ENCODE peak calls at places on chromosomes 12 and 14, in six cellular contexts. One of them, this sample, is unnamed.

GRCh38 chr12:108306014-108306501 is 33.1 kb downstream of the CMKLR1 start:
- DNase-seq in upper lobe of left lung: no peak
- DNase-seq in stomach: no peak
- DNase-seq in Panc1: no peak
- DNase-seq in HCT116: no peak
- DNase-seq in transverse colon: no peak
- DNase-seq in this sample: no peak

GRCh38 chr12:98594050-98594853 is 766 bp downstream of the SLC25A3 start:
- DNase-seq in HCT116: no peak
- DNase-seq in upper lobe of left lung: peak; percentile 50
- DNase-seq in stomach: peak; percentile 44
- DNase-seq in Panc1: no peak
- DNase-seq in transverse colon: peak; percentile 52
- DNase-seq in this sample: peak; percentile 58

GRCh38 chr12:22042981-22043669 is 2.9 kb upstream of the CMAS start:
- DNase-seq in Panc1: peak; percentile 15
- DNase-seq in HCT116: no peak
- DNase-seq in stomach: no peak
- DNase-seq in transverse colon: no peak
- DNase-seq in upper lobe of left lung: no peak
- DNase-seq in this sample: no peak

GRCh38 chr12:67482751-67483661 is 165.5 kb upstream of the DYRK2 start:
- DNase-seq in HCT116: no peak
- DNase-seq in Panc1: no peak
- DNase-seq in transverse colon: peak; percentile 76
- DNase-seq in stomach: peak; percentile 71
- DNase-seq in upper lobe of left lung: peak; percentile 73
- DNase-seq in this sample: peak; percentile 48

GRCh38 chr12:70635713-70636112 is 1.5 kb downstream of the PTPRB start:
- DNase-seq in HCT116: no peak
- DNase-seq in transverse colon: no peak
- DNase-seq in stomach: no peak
- DNase-seq in Panc1: no peak
- DNase-seq in upper lobe of left lung: no peak
- DNase-seq in this sample: no peak

GRCh38 chr12:95648990-95649791 is 97.9 kb upstream of the USP44 start:
- DNase-seq in stomach: no peak
- DNase-seq in transverse colon: no peak
- DNase-seq in Panc1: no peak
- DNase-seq in HCT116: peak; percentile 64
- DNase-seq in upper lobe of left lung: no peak
- DNase-seq in this sample: peak; percentile 75

GRCh38 chr12:19744760-19745218 is 305.5 kb downstream of the AEBP2 start:
- DNase-seq in transverse colon: no peak
- DNase-seq in Panc1: no peak
- DNase-seq in stomach: no peak
- DNase-seq in HCT116: no peak
- DNase-seq in upper lobe of left lung: no peak
- DNase-seq in this sample: no peak

GRCh38 chr12:2343672-2344071 is 290.9 kb downstream of the CACNA1C start:
- DNase-seq in stomach: no peak
- DNase-seq in Panc1: no peak
- DNase-seq in upper lobe of left lung: peak; percentile 1
- DNase-seq in HCT116: no peak
- DNase-seq in transverse colon: no peak
- DNase-seq in this sample: no peak

GRCh38 chr14:78631551-78631950 is 461.4 kb downstream of the NRXN3 start:
- DNase-seq in upper lobe of left lung: no peak
- DNase-seq in HCT116: no peak
- DNase-seq in Panc1: no peak
- DNase-seq in stomach: no peak
- DNase-seq in transverse colon: no peak
- DNase-seq in this sample: no peak

GRCh38 chr12:8950702-8951478 is 1.4 kb upstream of the M6PR start:
- DNase-seq in stomach: no peak
- DNase-seq in upper lobe of left lung: no peak
- DNase-seq in transverse colon: no peak
- DNase-seq in HCT116: no peak
- DNase-seq in Panc1: no peak
- DNase-seq in this sample: no peak

GRCh38 chr14:31300883-31301282 is 93.3 kb upstream of the HECTD1 start:
- DNase-seq in transverse colon: no peak
- DNase-seq in Panc1: no peak
- DNase-seq in stomach: no peak
- DNase-seq in HCT116: no peak
- DNase-seq in upper lobe of left lung: no peak
- DNase-seq in this sample: no peak

GRCh38 chr12:24407884-24408283 is 458.4 kb upstream of the SOX5 start:
- DNase-seq in stomach: no peak
- DNase-seq in transverse colon: no peak
- DNase-seq in HCT116: no peak
- DNase-seq in upper lobe of left lung: no peak
- DNase-seq in Panc1: no peak
- DNase-seq in this sample: no peak

GRCh38 chr12:77003244-77003643 is 62.1 kb downstream of the E2F7 start:
- DNase-seq in Panc1: no peak
- DNase-seq in HCT116: no peak
- DNase-seq in upper lobe of left lung: no peak
- DNase-seq in transverse colon: no peak
- DNase-seq in stomach: no peak
- DNase-seq in this sample: no peak

GRCh38 chr14:44316647-44317432 is 190.2 kb downstream of the FSCB start:
- DNase-seq in transverse colon: peak; percentile 30
- DNase-seq in stomach: no peak
- DNase-seq in upper lobe of left lung: no peak
- DNase-seq in HCT116: peak; percentile 86
- DNase-seq in Panc1: peak; percentile 57
- DNase-seq in this sample: no peak

GRCh38 chr12:54258286-54258685 is 21.6 kb downstream of the CBX5 start:
- DNase-seq in HCT116: no peak
- DNase-seq in Panc1: no peak
- DNase-seq in upper lobe of left lung: no peak
- DNase-seq in transverse colon: no peak
- DNase-seq in stomach: no peak
- DNase-seq in this sample: no peak

GRCh38 chr14:39734306-39734705 is 302.1 kb upstream of the FBXO33 start:
- DNase-seq in transverse colon: no peak
- DNase-seq in stomach: no peak
- DNase-seq in upper lobe of left lung: no peak
- DNase-seq in Panc1: no peak
- DNase-seq in HCT116: no peak
- DNase-seq in this sample: no peak

GRCh38 chr12:122951979-122952892 is 14.0 kb downstream of the ABCB9 start:
- DNase-seq in Panc1: no peak
- DNase-seq in transverse colon: peak; percentile 85
- DNase-seq in HCT116: peak; percentile 59
- DNase-seq in upper lobe of left lung: peak; percentile 83
- DNase-seq in stomach: peak; percentile 84
- DNase-seq in this sample: peak; percentile 66

GRCh38 chr12:122004633-122005071 is 17.0 kb upstream of the BCL7A start:
- DNase-seq in Panc1: no peak
- DNase-seq in HCT116: no peak
- DNase-seq in transverse colon: no peak
- DNase-seq in upper lobe of left lung: no peak
- DNase-seq in stomach: no peak
- DNase-seq in this sample: no peak

GRCh38 chr12:82672811-82673495 is 13.8 kb upstream of the TMTC2 start:
- DNase-seq in stomach: no peak
- DNase-seq in transverse colon: no peak
- DNase-seq in upper lobe of left lung: no peak
- DNase-seq in HCT116: no peak
- DNase-seq in Panc1: no peak
- DNase-seq in this sample: no peak

GRCh38 chr12:15679146-15679545 is 110.0 kb downstream of the EPS8 start:
- DNase-seq in stomach: no peak
- DNase-seq in transverse colon: no peak
- DNase-seq in upper lobe of left lung: no peak
- DNase-seq in HCT116: no peak
- DNase-seq in Panc1: no peak
- DNase-seq in this sample: no peak

GRCh38 chr12:104604070-104604994 is 147.6 kb downstream of the CHST11 start:
- DNase-seq in upper lobe of left lung: peak; percentile 91
- DNase-seq in HCT116: peak; percentile 89
- DNase-seq in stomach: peak; percentile 49
- DNase-seq in transverse colon: peak; percentile 47
- DNase-seq in Panc1: no peak
- DNase-seq in this sample: no peak

GRCh38 chr12:53063708-53064612 is 14.1 kb downstream of the TNS2 start:
- DNase-seq in transverse colon: peak; percentile 22
- DNase-seq in HCT116: no peak
- DNase-seq in Panc1: no peak
- DNase-seq in upper lobe of left lung: no peak
- DNase-seq in stomach: no peak
- DNase-seq in this sample: no peak

GRCh38 chr12:31853977-31854376 is 105.2 kb upstream of the RESF1 start:
- DNase-seq in upper lobe of left lung: no peak
- DNase-seq in transverse colon: no peak
- DNase-seq in stomach: no peak
- DNase-seq in Panc1: no peak
- DNase-seq in HCT116: no peak
- DNase-seq in this sample: no peak

GRCh38 chr12:53825246-53826081 is 73.7 kb upstream of the CISTR start:
- DNase-seq in transverse colon: no peak
- DNase-seq in upper lobe of left lung: no peak
- DNase-seq in Panc1: peak; percentile 95
- DNase-seq in stomach: peak; percentile 39
- DNase-seq in HCT116: peak; percentile 83
- DNase-seq in this sample: no peak

GRCh38 chr14:101236496-101237240 is 324.6 kb upstream of the DIO3 start:
- DNase-seq in stomach: no peak
- DNase-seq in HCT116: no peak
- DNase-seq in Panc1: no peak
- DNase-seq in upper lobe of left lung: no peak
- DNase-seq in transverse colon: no peak
- DNase-seq in this sample: no peak

GRCh38 chr14:65704850-65705249 is 292.3 kb downstream of the FUT8 start:
- DNase-seq in Panc1: no peak
- DNase-seq in transverse colon: no peak
- DNase-seq in HCT116: no peak
- DNase-seq in upper lobe of left lung: no peak
- DNase-seq in stomach: no peak
- DNase-seq in this sample: no peak

GRCh38 chr12:89707623-89707991 is 1.0 kb downstream of the ATP2B1 start:
- DNase-seq in Panc1: no peak
- DNase-seq in upper lobe of left lung: peak; percentile 25
- DNase-seq in HCT116: no peak
- DNase-seq in stomach: no peak
- DNase-seq in transverse colon: peak; percentile 34
- DNase-seq in this sample: no peak

GRCh38 chr14:63862163-63862562 is 9.4 kb downstream of the SYNE2 start:
- DNase-seq in transverse colon: no peak
- DNase-seq in upper lobe of left lung: no peak
- DNase-seq in HCT116: no peak
- DNase-seq in stomach: no peak
- DNase-seq in Panc1: no peak
- DNase-seq in this sample: no peak
- H3K27ac ChIP-seq in transverse colon: no peak overlapping the region
- H3K27ac ChIP-seq in upper lobe of left lung: no peak overlapping the region
- H3K27ac ChIP-seq in HCT116: no peak overlapping the region
- H3K27ac ChIP-seq in stomach: peak overlapping the region; percentile 87
- H3K27ac ChIP-seq in Panc1: no peak overlapping the region
- H3K27ac ChIP-seq in this sample: no peak overlapping the region

GRCh38 chr12:94134226-94134795 is 14.1 kb upstream of the PLXNC1 start:
- DNase-seq in upper lobe of left lung: peak; percentile 38
- DNase-seq in stomach: no peak
- DNase-seq in HCT116: peak; percentile 61
- DNase-seq in Panc1: peak; percentile 20
- DNase-seq in transverse colon: no peak
- DNase-seq in this sample: no peak
- TF ChIP-seq CTCF in upper lobe of left lung: peak; percentile 71
- TF ChIP-seq CTCF in stomach: peak; percentile 61
- TF ChIP-seq CTCF in HCT116: peak; percentile 68
- TF ChIP-seq CTCF in Panc1: peak; percentile 74
- TF ChIP-seq CTCF in transverse colon: peak; percentile 77
- TF ChIP-seq CTCF in this sample: peak; percentile 73

DNA sequence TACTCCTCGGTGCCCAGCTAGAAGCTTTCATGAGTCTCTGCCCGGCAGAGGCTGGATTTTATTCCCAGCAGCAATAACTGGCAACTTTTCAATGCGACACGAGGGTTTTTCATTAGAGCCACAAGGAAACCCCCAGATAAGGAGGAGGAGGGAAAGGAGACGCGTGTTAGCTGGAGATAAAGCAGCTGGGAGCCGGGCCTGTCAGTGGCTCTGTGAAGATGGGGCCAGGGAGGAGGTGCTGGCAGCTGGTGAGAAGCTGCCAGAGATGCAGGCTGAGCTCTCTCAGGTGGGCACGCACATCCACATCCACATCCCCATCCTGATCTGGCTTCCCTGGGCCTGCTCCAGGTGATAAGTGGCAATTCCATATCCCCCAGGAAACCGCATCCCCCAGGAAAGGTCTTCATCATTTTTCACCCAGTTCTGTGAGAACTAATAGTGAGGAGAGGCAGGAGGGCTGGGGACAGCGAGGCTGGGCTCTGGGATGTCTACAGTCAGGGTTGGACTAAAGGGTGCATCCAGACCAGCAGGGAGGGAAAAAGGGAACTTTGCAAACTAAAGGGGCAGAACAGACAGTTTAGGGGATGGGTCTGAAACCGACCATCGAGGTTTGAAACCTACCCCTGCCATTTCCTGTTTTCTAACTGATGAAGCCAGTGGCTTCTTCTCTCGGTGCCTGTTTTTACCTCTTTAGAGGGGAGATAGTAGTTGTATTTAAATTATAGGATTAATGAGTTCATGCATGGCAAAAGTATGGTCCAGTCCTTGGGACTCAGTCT is 413.2 kb downstream of the DPF3 start:
- DNase-seq in Panc1: no peak
- DNase-seq in HCT116: no peak
- DNase-seq in upper lobe of left lung: no peak
- DNase-seq in transverse colon: no peak
- DNase-seq in stomach: no peak
- DNase-seq in this sample: no peak
- TF ChIP-seq POLR2AphosphoS5 in Panc1: no peak
- TF ChIP-seq POLR2AphosphoS5 in HCT116: no peak
- TF ChIP-seq POLR2AphosphoS5 in upper lobe of left lung: no peak
- TF ChIP-seq POLR2AphosphoS5 in transverse colon: no peak
- TF ChIP-seq POLR2AphosphoS5 in stomach: no peak
- TF ChIP-seq POLR2AphosphoS5 in this sample: no peak

GRCh38 chr12:124394462-124395128 is 99.7 kb downstream of the RFLNA start:
- DNase-seq in upper lobe of left lung: no peak
- DNase-seq in HCT116: no peak
- DNase-seq in Panc1: no peak
- DNase-seq in stomach: no peak
- DNase-seq in transverse colon: no peak
- DNase-seq in this sample: no peak
- H3K27ac ChIP-seq in upper lobe of left lung: peak overlapping the region; percentile 89
- H3K27ac ChIP-seq in HCT116: peak overlapping the region; percentile 88
- H3K27ac ChIP-seq in Panc1: peak overlapping the region; percentile 94
- H3K27ac ChIP-seq in stomach: peak overlapping the region; percentile 95
- H3K27ac ChIP-seq in transverse colon: peak overlapping the region; percentile 91
- H3K27ac ChIP-seq in this sample: peak overlapping the region; percentile 88

GRCh38 chr14:75293920-75294648 is 15.5 kb downstream of the FOS start:
- DNase-seq in transverse colon: peak; percentile 97
- DNase-seq in upper lobe of left lung: peak; percentile 97
- DNase-seq in Panc1: no peak
- DNase-seq in HCT116: peak; percentile 88
- DNase-seq in stomach: peak; percentile 96
- DNase-seq in this sample: peak; percentile 96
- TF ChIP-seq CTCF in transverse colon: no peak
- TF ChIP-seq CTCF in upper lobe of left lung: no peak
- TF ChIP-seq CTCF in Panc1: no peak
- TF ChIP-seq CTCF in HCT116: no peak
- TF ChIP-seq CTCF in stomach: no peak
- TF ChIP-seq CTCF in this sample: peak; percentile 21